ENCODE peak calls at places on chromosome 12, in five cellular contexts. L is effector memory CD4-positive, alpha-beta T cell; J is SJCRH30; K is substantia nigra; X is right atrium auricular region. U is an unnamed sample.

GRCh38 chr12:10901427-10901826 is 7.9 kb downstream of the TAS2R13 start:
- DNase-seq in L (no peak), J (no peak), K (no peak), X (no peak), U (no peak)

GRCh38 chr12:40439771-40440492 is 215.1 kb downstream of the LRRK2 start:
- DNase-seq in L (no peak), J (no peak), K (no peak), X (no peak), U (no peak)

GRCh38 chr12:82225871-82226270 is 132.3 kb downstream of the CCDC59 start:
- DNase-seq in L (no peak), J (no peak), K (no peak), X (no peak), U (no peak)

GRCh38 chr12:89319111-89319510 is 33.2 kb downstream of the DUSP6 start:
- DNase-seq in L (no peak), J (peak; percentile 28), K (no peak), X (no peak), U (no peak)

GRCh38 chr12:57726884-57727757 is 11.4 kb downstream of the AGAP2 start:
- DNase-seq in L (no peak), J (peak; percentile 88), K (no peak), X (no peak), U (no peak)

GRCh38 chr12:125861299-125862281 is 796.4 kb downstream of the AACS start:
- DNase-seq in L (no peak), J (no peak), K (peak; percentile 2), X (no peak), U (no peak)

GRCh38 chr12:1793426-1794210 is 26.7 kb upstream of the LRTM2 start:
- DNase-seq in L (no peak), J (no peak), K (no peak), X (no peak), U (no peak)

GRCh38 chr12:19999793-20000138 is 368.6 kb upstream of the PDE3A start:
- DNase-seq in L (no peak), J (no peak), K (no peak), X (no peak), U (no peak)

GRCh38 chr12:21223930-21224329 is 92.9 kb downstream of the SLCO1B1 start:
- DNase-seq in L (no peak), J (no peak), K (no peak), X (no peak), U (no peak)

GRCh38 chr12:31324116-31324844 is 1.7 kb downstream of the SINHCAF start:
- DNase-seq in L (peak; percentile 72), J (peak; percentile 73), K (no peak), X (peak; percentile 64), U (peak; percentile 88)

GRCh38 chr12:15899282-15899870 is 11.8 kb upstream of the DERA start:
- DNase-seq in L (no peak), J (peak; percentile 58), K (no peak), X (no peak), U (peak; percentile 16)

GRCh38 chr12:68080577-68080976 is 79.0 kb downstream of the IFNG start:
- DNase-seq in L (no peak), J (no peak), K (no peak), X (no peak), U (peak; percentile 41)

GRCh38 chr12:119988440-119988787 is 622 bp upstream of the BICDL1 start:
- DNase-seq in L (no peak), J (no peak), K (no peak), X (no peak), U (no peak)

GRCh38 chr12:106918746-106919145 is 37.0 kb upstream of the TMEM263 start:
- DNase-seq in L (no peak), J (peak; percentile 58), K (no peak), X (no peak), U (no peak)

GRCh38 chr12:45886685-45887084 is 103.7 kb downstream of the SCAF11 start:
- DNase-seq in L (no peak), J (no peak), K (no peak), X (no peak), U (no peak)

GRCh38 chr12:94561943-94562411 is 88.4 kb downstream of the TMCC3 start:
- DNase-seq in L (no peak), J (peak; percentile 83), K (peak; percentile 72), X (no peak), U (no peak)

GRCh38 chr12:103627189-103627855 is 40.2 kb downstream of the STAB2 start:
- DNase-seq in L (no peak), J (no peak), K (no peak), X (peak; percentile 60), U (no peak)

GRCh38 chr12:97943359-97943758 is 480.8 kb downstream of the RMST start:
- DNase-seq in L (no peak), J (no peak), K (no peak), X (no peak), U (no peak)

GRCh38 chr12:6766651-6767300 is 613 bp downstream of the PTMS start:
- DNase-seq in L (peak; percentile 30), J (peak; percentile 76), K (no peak), X (peak; percentile 71), U (peak; percentile 50)

GRCh38 chr12:83996671-83997070 is 915.9 kb downstream of the SLC6A15 start:
- DNase-seq in L (no peak), J (no peak), K (no peak), X (no peak), U (no peak)

GRCh38 chr12:49348781-49349180 is 2.1 kb downstream of the DNAJC22 start:
- DNase-seq in L (no peak), J (no peak), K (no peak), X (peak; percentile 26), U (no peak)

GRCh38 chr12:103880299-103881142 is 39.5 kb upstream of the NT5DC3 start:
- DNase-seq in L (no peak), J (no peak), K (no peak), X (no peak), U (no peak)

GRCh38 chr12:92340441-92341332 is 195.0 kb upstream of the BTG1 start:
- DNase-seq in L (no peak), J (no peak), K (no peak), X (no peak), U (no peak)

GRCh38 chr12:89884365-89884915 is 175.8 kb upstream of the ATP2B1 start:
- DNase-seq in L (no peak), J (peak; percentile 78), K (no peak), X (no peak), U (no peak)

GRCh38 chr12:55687746-55688145 is 20.0 kb downstream of the ITGA7 start:
- DNase-seq in L (no peak), J (no peak), K (no peak), X (no peak), U (no peak)

GRCh38 chr12:7588703-7589329 is 76.9 kb downstream of the APOBEC1 start:
- DNase-seq in L (no peak), J (peak; percentile 70), K (no peak), X (peak; percentile 69), U (peak; percentile 4)

GRCh38 chr12:104715562-104716182 is 242.4 kb downstream of the SLC41A2 start:
- DNase-seq in L (no peak), J (peak; percentile 25), K (no peak), X (no peak), U (peak; percentile 10)

GRCh38 chr12:52540531-52540930 is 12.4 kb downstream of the KRT71 start:
- DNase-seq in L (no peak), J (no peak), K (no peak), X (no peak), U (no peak)

GRCh38 chr12:48388430-48388829 is 37.7 kb upstream of the ZNF641 start:
- DNase-seq in L (no peak), J (no peak), K (no peak), X (no peak), U (no peak)

GRCh38 chr12:127809236-127809635 is 457.7 kb upstream of the TMEM132C start:
- DNase-seq in L (no peak), J (peak; percentile 67), K (no peak), X (no peak), U (no peak)

GRCh38 chr12:108282676-108283075 is 56.4 kb downstream of the CMKLR1 start:
- DNase-seq in L (no peak), J (no peak), K (no peak), X (no peak), U (no peak)

GRCh38 chr12:62621239-62621638 is 154.6 kb downstream of the MON2 start:
- DNase-seq in L (no peak), J (no peak), K (no peak), X (no peak), U (no peak)

GRCh38 chr12:12987421-12987820 is 12.6 kb downstream of the HEBP1 start:
- DNase-seq in L (no peak), J (no peak), K (no peak), X (no peak), U (no peak)

DNA sequence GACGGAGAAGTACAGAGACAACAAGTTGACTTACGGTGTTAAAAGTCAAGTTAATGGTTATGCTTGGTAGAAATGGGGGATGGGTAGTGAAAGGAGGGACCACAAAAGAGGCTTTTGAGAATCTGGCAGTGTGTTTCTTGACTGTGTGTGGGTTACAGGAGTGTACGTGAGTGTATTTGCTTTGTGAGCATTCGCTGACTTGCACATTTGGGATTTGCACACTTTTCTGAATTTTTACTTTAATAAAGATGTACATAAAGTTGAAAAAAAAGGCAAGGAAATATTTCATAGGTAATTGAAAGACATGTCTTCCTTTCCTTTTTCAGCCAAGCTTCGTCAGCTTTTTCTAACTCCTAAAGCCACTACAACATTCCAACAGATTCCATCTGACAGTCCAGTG is 28.6 kb upstream of the CCDC91 start:
- DNase-seq in L (no peak), J (no peak), K (no peak), X (no peak), U (no peak)
- H3K27ac ChIP-seq in L (no peak overlapping the region), J (no peak overlapping the region), K (no peak overlapping the region), X (no peak overlapping the region), U (no peak overlapping the region)

GRCh38 chr12:122023339-122024131 is 1.9 kb downstream of the BCL7A start:
- DNase-seq in L (no peak), J (peak; percentile 90), K (peak; percentile 32), X (peak; percentile 76), U (no peak)
- H3K27ac ChIP-seq in L (no peak overlapping the region), J (peak overlapping the region; percentile 75), K (peak overlapping the region; percentile 69), X (peak overlapping the region; percentile 82), U (peak overlapping the region; percentile 31)

GRCh38 chr12:69406217-69406616 is 46.7 kb downstream of the YEATS4 start:
- DNase-seq in L (no peak), J (no peak), K (no peak), X (no peak), U (no peak)
- H3K27ac ChIP-seq in L (no peak overlapping the region), J (peak overlapping the region; percentile 75), K (no peak overlapping the region), X (no peak overlapping the region), U (no peak overlapping the region)

DNA sequence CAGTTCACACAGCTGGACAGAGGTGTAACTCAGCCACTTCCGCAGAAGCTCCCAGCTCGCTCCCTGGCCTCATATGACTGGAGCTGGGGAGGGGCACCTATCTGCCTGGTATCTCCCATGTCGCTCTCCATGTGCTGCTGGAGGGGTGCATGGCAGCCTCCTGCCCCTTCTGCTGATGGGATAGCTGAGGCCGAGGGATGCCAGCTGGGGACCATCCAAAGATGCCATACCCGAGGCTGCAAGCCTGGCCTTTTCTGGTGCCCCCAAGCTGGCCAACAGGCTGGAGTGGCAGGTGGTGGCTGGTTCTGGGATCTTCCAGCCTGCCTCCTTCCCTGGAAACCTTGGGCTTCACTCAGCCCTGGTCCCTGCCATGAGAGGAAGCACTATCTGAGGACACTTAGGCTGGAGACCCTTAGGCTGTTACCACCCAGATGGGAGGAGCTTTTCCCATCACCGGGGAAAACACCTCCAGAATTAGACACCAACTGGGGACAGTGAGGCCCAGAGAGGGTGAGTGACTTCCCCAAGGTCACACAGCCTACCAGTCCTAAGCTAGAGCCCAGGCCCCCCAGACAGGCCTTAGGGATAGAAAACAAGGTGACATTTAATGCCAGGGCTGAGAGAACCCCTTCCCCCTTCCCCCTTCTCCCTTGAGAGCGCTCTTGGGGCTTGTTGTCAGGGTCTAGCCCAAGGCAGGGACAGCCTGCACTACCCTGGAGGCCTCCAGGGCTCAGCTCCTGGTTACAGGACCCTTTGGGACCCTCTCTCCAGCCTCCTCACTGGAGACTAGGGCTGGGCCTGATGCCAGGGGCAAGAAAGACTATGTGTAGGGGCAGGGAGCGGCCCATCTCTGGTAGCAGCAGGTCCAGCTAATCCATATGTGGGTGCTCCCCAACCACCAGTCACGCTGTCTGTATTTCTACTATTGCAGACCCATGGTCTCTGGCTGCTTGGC is 7.1 kb downstream of the DTX1 start:
- DNase-seq in L (no peak), J (no peak), K (no peak), X (no peak), U (no peak)
- H3K27ac ChIP-seq in L (no peak overlapping the region), J (no peak overlapping the region), K (no peak overlapping the region), X (no peak overlapping the region), U (no peak overlapping the region)